ENCODE peak calls at places on chromosomes 13 and 19, in four cellular contexts. G is NCI-H1930, Z is frontal cortex, M is tibial nerve. D is an unnamed sample.

GRCh38 chr13:77338961-77339401 is 12.1 kb upstream of the MYCBP2 start:
- DNase-seq in G (no peak), Z (no peak), M (no peak), D (no peak)

GRCh38 chr19:13164370-13165090 is 14.3 kb downstream of the IER2 start:
- DNase-seq in G (no peak), Z (no peak), M (no peak), D (no peak)

GRCh38 chr19:46366620-46367277 is 19.9 kb downstream of the PPP5C start:
- DNase-seq in G (no peak), Z (no peak), M (no peak), D (no peak)

GRCh38 chr13:24709186-24709913 is 29.1 kb downstream of the ATP12A start:
- DNase-seq in G (no peak), Z (no peak), M (no peak), D (no peak)

GRCh38 chr13:43961909-43962308 is 82.2 kb downstream of the LACC1 start:
- DNase-seq in G (no peak), Z (no peak), M (no peak), D (no peak)

GRCh38 chr19:34360354-34360909 is 4.6 kb upstream of the GPI start:
- DNase-seq in G (no peak), Z (no peak), M (no peak), D (no peak)

GRCh38 chr19:11168568-11168967 is 13.0 kb upstream of the SPC24 start:
- DNase-seq in G (no peak), Z (no peak), M (no peak), D (no peak)

GRCh38 chr13:86909318-86909717 is 761.9 kb upstream of the SLITRK5 start:
- DNase-seq in G (no peak), Z (no peak), M (no peak), D (no peak)

GRCh38 chr19:1004204-1004802 is 4.1 kb downstream of the GRIN3B start:
- DNase-seq in G (no peak), Z (no peak), M (no peak), D (no peak)

GRCh38 chr19:57192064-57192395 is 730 bp downstream of the ZNF264 start:
- DNase-seq in G (no peak), Z (no peak), M (no peak), D (no peak)

GRCh38 chr13:20037908-20038307 is 79.4 kb downstream of the ZMYM2 start:
- DNase-seq in G (no peak), Z (no peak), M (no peak), D (no peak)

GRCh38 chr13:33711441-33711840 is 106.5 kb upstream of the RFC3 start:
- DNase-seq in G (no peak), Z (no peak), M (no peak), D (no peak)

GRCh38 chr19:46115396-46116109 is 8.9 kb downstream of the IGFL3 start:
- DNase-seq in G (no peak), Z (no peak), M (no peak), D (no peak)

GRCh38 chr13:47337781-47338507 is 441.1 kb upstream of the HTR2A start:
- DNase-seq in G (no peak), Z (no peak), M (no peak), D (no peak)

GRCh38 chr19:18856385-18857126 is 24.8 kb downstream of the UPF1 start:
- DNase-seq in G (no peak), Z (peak; percentile 82), M (no peak), D (peak; percentile 59)

GRCh38 chr19:6269101-6269886 is 10.5 kb downstream of the MLLT1 start:
- DNase-seq in G (no peak), Z (no peak), M (no peak), D (no peak)

GRCh38 chr13:62643007-62643483 is 1227.4 kb upstream of the PCDH20 start:
- DNase-seq in G (no peak), Z (no peak), M (no peak), D (no peak)